ENCODE peak calls at places on chromosomes 3 and 15, in eight cellular contexts. F is C1 segment of cervical spinal cord; E is trophoblast cell; B is skeletal muscle cell; U is substantia nigra; D is lower leg skin; R is activated T-helper 1 cell treated with anti-CD3 and anti-CD28 coated beads, Interleukin-2, amount 50 U/mL, for 16 hours; L is NCI-H69. M is an unnamed sample.

GRCh38 chr3:57749542-57749941 is 6.6 kb upstream of the SLMAP start:
- DNase-seq in F (no peak), E (no peak), B (no peak), U (no peak), D (no peak), R (no peak), L (peak; percentile 3), M (no peak)

GRCh38 chr3:182713743-182714517 is 79.4 kb upstream of the ATP11B start:
- DNase-seq in F (no peak), E (peak; percentile 22), B (peak; percentile 29), U (no peak), D (no peak), R (no peak), L (peak; percentile 80), M (no peak)

GRCh38 chr15:73323374-73323955 is 45.3 kb downstream of the HCN4 start:
- DNase-seq in F (no peak), E (no peak), B (no peak), U (no peak), D (no peak), R (no peak), L (no peak), M (no peak)

GRCh38 chr3:97793415-97794019 is 28.3 kb upstream of the CRYBG3 start:
- DNase-seq in F (no peak), E (peak; percentile 1), B (peak; percentile 8), U (no peak), D (no peak), R (no peak), L (peak; percentile 66), M (no peak)

GRCh38 chr3:45687828-45688193 is 1.4 kb upstream of the SACM1L start:
- DNase-seq in F (no peak), E (no peak), B (no peak), U (no peak), D (no peak), R (no peak), L (peak; percentile 24), M (no peak)

GRCh38 chr3:170027691-170028102 is 10.1 kb upstream of the GPR160 start:
- DNase-seq in F (no peak), E (no peak), B (no peak), U (no peak), D (no peak), R (no peak), L (no peak), M (no peak)

GRCh38 chr3:40586866-40587265 is 62.1 kb downstream of the ZNF621 start:
- DNase-seq in F (no peak), E (no peak), B (no peak), U (no peak), D (no peak), R (no peak), L (no peak), M (no peak)

GRCh38 chr15:25838871-25839195 is 24.3 kb downstream of the ATP10A start:
- DNase-seq in F (no peak), E (no peak), B (no peak), U (no peak), D (no peak), R (no peak), L (no peak), M (no peak)

GRCh38 chr3:139654637-139655365 is 23.0 kb downstream of the NMNAT3 start:
- DNase-seq in F (no peak), E (no peak), B (no peak), U (no peak), D (peak; percentile 71), R (no peak), L (peak; percentile 85), M (no peak)

GRCh38 chr15:49832421-49832980 is 211.7 kb downstream of the DTWD1 start:
- DNase-seq in F (no peak), E (peak; percentile 50), B (no peak), U (no peak), D (no peak), R (no peak), L (peak; percentile 67), M (no peak)

GRCh38 chr15:66816201-66816600 is 114.2 kb downstream of the SMAD6 start:
- DNase-seq in F (no peak), E (no peak), B (no peak), U (no peak), D (no peak), R (no peak), L (no peak), M (no peak)

GRCh38 chr3:179347108-179347382 is 464 bp upstream of the MFN1 start:
- DNase-seq in F (peak; percentile 31), E (no peak), B (no peak), U (peak; percentile 52), D (no peak), R (no peak), L (no peak), M (no peak)

GRCh38 chr3:140055032-140055791 is 120.2 kb downstream of the CLSTN2 start:
- DNase-seq in F (no peak), E (no peak), B (no peak), U (no peak), D (no peak), R (no peak), L (no peak), M (no peak)

GRCh38 chr15:76837474-76837873 is 67.7 kb downstream of the SCAPER start:
- DNase-seq in F (no peak), E (no peak), B (no peak), U (no peak), D (no peak), R (no peak), L (no peak), M (no peak)

GRCh38 chr3:58482917-58483636 is 8.8 kb upstream of the KCTD6 start:
- DNase-seq in F (no peak), E (no peak), B (no peak), U (no peak), D (no peak), R (no peak), L (no peak), M (no peak)

GRCh38 chr15:28911295-28911979 is 25.7 kb downstream of the APBA2 start:
- DNase-seq in F (no peak), E (no peak), B (no peak), U (no peak), D (peak; percentile 5), R (no peak), L (no peak), M (no peak)

GRCh38 chr3:184016820-184017671 is 638 bp downstream of the ABCC5 start:
- DNase-seq in F (no peak), E (peak; percentile 89), B (no peak), U (peak; percentile 67), D (peak; percentile 90), R (peak; percentile 4), L (peak; percentile 85), M (no peak)

GRCh38 chr3:100254168-100254777 is 6.5 kb upstream of the TBC1D23 start:
- DNase-seq in F (peak; percentile 2), E (peak; percentile 25), B (no peak), U (peak; percentile 22), D (no peak), R (no peak), L (peak; percentile 80), M (no peak)

GRCh38 chr3:195249858-195250464 is 21.0 kb downstream of the XXYLT1 start:
- DNase-seq in F (no peak), E (no peak), B (no peak), U (no peak), D (peak; percentile 75), R (no peak), L (no peak), M (no peak)

GRCh38 chr15:48119277-48119676 is 1.5 kb upstream of the SLC24A5 start:
- DNase-seq in F (no peak), E (no peak), B (no peak), U (no peak), D (no peak), R (no peak), L (no peak), M (no peak)

GRCh38 chr3:31105011-31105410 is 210.6 kb upstream of the GADL1 start:
- DNase-seq in F (no peak), E (no peak), B (no peak), U (no peak), D (no peak), R (no peak), L (peak; percentile 49), M (no peak)

GRCh38 chr3:126730376-126730775 is 26.3 kb downstream of the CHCHD6 start:
- DNase-seq in F (no peak), E (no peak), B (no peak), U (no peak), D (peak; percentile 64), R (no peak), L (no peak), M (no peak)

GRCh38 chr3:143529018-143529478 is 319.2 kb downstream of the SLC9A9 start:
- DNase-seq in F (no peak), E (no peak), B (no peak), U (no peak), D (no peak), R (no peak), L (no peak), M (no peak)

GRCh38 chr3:142028174-142028833 is 121.0 kb downstream of the TFDP2 start:
- DNase-seq in F (no peak), E (peak; percentile 22), B (peak; percentile 53), U (no peak), D (no peak), R (no peak), L (peak; percentile 22), M (no peak)

GRCh38 chr15:74893627-74894026 is 3.8 kb downstream of the MPI start:
- DNase-seq in F (no peak), E (no peak), B (no peak), U (no peak), D (no peak), R (no peak), L (no peak), M (no peak)

GRCh38 chr3:30826381-30827061 is 67.9 kb downstream of the GADL1 start:
- DNase-seq in F (no peak), E (no peak), B (no peak), U (no peak), D (no peak), R (no peak), L (no peak), M (no peak)

GRCh38 chr15:73991260-73991659 is 835 bp downstream of the STOML1 start:
- DNase-seq in F (peak; percentile 39), E (no peak), B (no peak), U (peak; percentile 48), D (peak; percentile 92), R (no peak), L (peak; percentile 7), M (no peak)

GRCh38 chr15:49062900-49063299 is 16.7 kb upstream of the SECISBP2L start:
- DNase-seq in F (no peak), E (no peak), B (no peak), U (no peak), D (no peak), R (no peak), L (peak; percentile 17), M (no peak)

GRCh38 chr3:36871379-36872126 is 73.3 kb downstream of the TRANK1 start:
- DNase-seq in F (no peak), E (no peak), B (no peak), U (no peak), D (no peak), R (no peak), L (no peak), M (no peak)

GRCh38 chr3:148379763-148380162 is 317.9 kb upstream of the AGTR1 start:
- DNase-seq in F (no peak), E (no peak), B (peak; percentile 25), U (no peak), D (no peak), R (no peak), L (peak; percentile 7), M (no peak)

GRCh38 chr15:40106203-40107161 is 2.2 kb downstream of the BMF start:
- DNase-seq in F (peak; percentile 29), E (peak; percentile 80), B (no peak), U (peak; percentile 56), D (peak; percentile 95), R (no peak), L (peak; percentile 47), M (peak; percentile 67)

GRCh38 chr15:30990451-30991300 is 752 bp downstream of the MTMR10 start:
- DNase-seq in F (no peak), E (no peak), B (no peak), U (no peak), D (no peak), R (no peak), L (peak; percentile 86), M (no peak)

GRCh38 chr3:121836069-121836468 is 1.1 kb downstream of the EAF2 start:
- DNase-seq in F (no peak), E (no peak), B (no peak), U (no peak), D (no peak), R (no peak), L (no peak), M (no peak)

GRCh38 chr15:74340139-74340538 is 27.3 kb downstream of the CYP11A1 start:
- DNase-seq in F (no peak), E (peak; percentile 99), B (no peak), U (no peak), D (no peak), R (no peak), L (no peak), M (no peak)

M was measured in omental fat pad.